ENCODE peak calls at places on chromosomes 13 and 19, in four cellular contexts. W is H9, A is PC-3, J is dorsolateral prefrontal cortex. H is an unnamed sample. For H3K27me3, the result is how much of the 10 kb centered on the place peaks cover.

GRCh38 chr19:926595-927043 is 784 bp downstream of the ARID3A start:
- DNase-seq in J (peak), W (no peak), A (peak), H (no peak)

GRCh38 chr19:34436716-34437115 is 8.5 kb downstream of the UBA2 start:
- DNase-seq in J (no peak), W (no peak), A (no peak), H (no peak)

GRCh38 chr19:19051478-19052213 is 12.1 kb upstream of the SLC25A42 start:
- DNase-seq in A (no peak), J (no peak), W (no peak), H (no peak)

GRCh38 chr13:113152894-113153809 is 5.3 kb upstream of the PROZ start:
- DNase-seq in W (peak), A (peak), J (peak), H (no peak)

GRCh38 chr19:4781851-4782250 is 9.7 kb upstream of the FEM1A start:
- DNase-seq in A (no peak), J (no peak), W (no peak), H (no peak)

GRCh38 chr19:18173054-18173571 is 500 bp upstream of the IFI30 start:
- DNase-seq in J (no peak), W (no peak), A (no peak), H (no peak)

GRCh38 chr13:87680298-87680697 is 9.1 kb downstream of the SLITRK5 start:
- DNase-seq in A (peak), W (no peak), J (no peak), H (no peak)

GRCh38 chr19:1979017-1979416 is 36.5 kb downstream of the BTBD2 start:
- DNase-seq in W (no peak), J (no peak), A (no peak), H (no peak)

GRCh38 chr13:76982051-76982450 is 9.8 kb upstream of the CLN5 start:
- DNase-seq in J (no peak), W (no peak), A (no peak), H (no peak)
- H3K27me3 ChIP-seq in J (under half), W (under half), A (under half), H (under half)

GRCh38 chr13:26254583-26255102 is 714 bp downstream of the CDK8 start:
- DNase-seq in W (peak), J (peak), A (peak), H (peak)
- H3K27ac ChIP-seq in W (no peak), J (peak), A (no peak), H (peak)

GRCh38 chr13:112059457-112060317 is 7.3 kb upstream of the SOX1 start:
- DNase-seq in J (no peak), W (no peak), A (no peak), H (no peak)
- H3K27me3 ChIP-seq in J (half or more), W (half or more), A (under half), H (half or more)

GRCh38 chr13:75818181-75819110 is 182.3 kb downstream of the LMO7 start:
- DNase-seq in J (no peak), A (no peak), W (no peak), H (no peak)

GRCh38 chr13:75812751-75813181 is 176.6 kb downstream of the LMO7 start:
- DNase-seq in W (no peak), J (no peak), A (no peak), H (no peak)

DNA sequence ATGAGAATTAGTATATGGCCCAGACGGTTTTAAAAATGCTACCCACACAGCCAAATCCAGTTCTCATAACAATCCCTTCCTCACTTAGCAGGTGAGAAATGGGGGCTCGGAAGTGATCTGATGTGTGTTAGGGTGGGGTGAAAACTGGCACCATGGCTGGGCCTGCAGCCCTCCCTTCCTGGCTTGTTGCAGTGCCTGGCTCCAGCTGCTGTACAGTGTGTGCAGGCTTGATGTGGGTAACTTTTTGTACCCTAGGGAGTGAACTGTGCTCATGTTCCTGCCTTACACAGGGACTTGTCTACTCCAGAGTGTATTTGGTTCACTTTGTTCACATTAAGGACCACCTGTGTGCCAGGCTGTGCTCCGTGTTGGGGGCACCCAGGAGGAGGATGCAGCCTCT is 177.2 kb downstream of the LMO7 start:
- DNase-seq in J (no peak), A (no peak), W (no peak), H (no peak)
- H3K27ac ChIP-seq in J (no peak), A (no peak), W (no peak), H (no peak)

DNA sequence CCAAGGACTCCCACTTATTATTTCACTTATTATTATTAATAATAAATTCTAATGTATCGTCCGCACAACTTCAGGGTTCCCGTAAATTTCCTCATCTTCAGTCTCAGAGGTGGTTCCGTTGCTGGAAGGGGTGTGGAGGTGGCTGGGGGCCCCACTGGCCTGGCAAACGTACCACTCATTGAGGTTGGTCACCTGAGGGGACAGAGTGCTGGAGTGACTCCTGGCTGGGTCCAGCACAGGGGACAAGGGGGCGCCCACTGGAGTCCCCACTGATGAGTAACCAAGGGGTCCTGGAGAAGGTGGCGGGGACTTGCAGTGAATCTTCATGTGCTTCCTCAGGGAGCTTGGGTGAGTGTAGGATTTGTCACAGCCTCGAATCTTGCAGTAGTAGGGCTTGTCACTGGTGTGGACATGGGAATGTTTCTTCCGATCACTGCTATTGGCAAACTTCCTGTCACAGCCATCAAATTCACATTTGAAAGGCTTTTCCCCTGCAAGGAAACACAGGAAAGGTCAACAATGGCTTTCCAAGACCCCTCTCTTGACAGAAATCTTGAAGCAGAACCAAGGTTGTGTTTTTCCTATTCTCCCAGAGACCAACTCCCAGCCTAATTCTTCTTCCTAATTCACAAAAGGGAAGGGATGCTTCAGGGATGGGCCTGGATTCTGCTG is 6.1 kb downstream of the ZIC5 start:
- DNase-seq in W (no peak), J (no peak), A (no peak), H (no peak)
- H3K27me3 ChIP-seq in W (under half), J (half or more), A (half or more), H (half or more)

GRCh38 chr13:33207616-33207964 is 78.0 kb downstream of the STARD13 start:
- DNase-seq in A (no peak), J (no peak), W (no peak), H (no peak)
- H3K27ac ChIP-seq in A (no peak), J (peak), W (no peak), H (no peak)

DNA sequence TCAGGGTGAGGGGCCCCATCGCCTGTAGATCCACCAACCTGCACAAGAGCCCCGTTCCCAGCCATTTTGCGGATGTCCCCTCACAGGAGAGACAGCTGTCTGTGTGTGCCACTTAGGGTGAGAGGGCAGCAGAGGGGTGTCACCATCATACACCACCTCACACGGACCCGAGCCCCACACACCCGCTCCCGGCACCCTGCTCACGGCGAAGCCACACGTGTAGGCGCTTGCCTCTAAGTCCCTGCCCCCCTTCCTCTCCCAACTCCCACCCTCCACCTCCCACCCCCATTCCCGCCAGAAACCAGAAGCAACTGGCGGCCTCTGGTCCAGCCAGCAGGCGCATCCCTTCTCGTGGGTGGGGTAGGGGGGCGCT is 4.0 kb upstream of the DPF1 start:
- DNase-seq in W (no peak), A (no peak), J (no peak), H (no peak)
- H3K27me3 ChIP-seq in W (under half), A (under half), J (under half), H (half or more)

GRCh38 chr13:39369161-39369890 is 233.7 kb downstream of the LHFPL6 start:
- DNase-seq in A (no peak), W (no peak), J (no peak), H (no peak)

GRCh38 chr13:39362652-39363390 is 240.2 kb downstream of the LHFPL6 start:
- DNase-seq in W (no peak), A (peak), J (no peak), H (no peak)

GRCh38 chr13:39365879-39366278 is 237.1 kb downstream of the LHFPL6 start:
- DNase-seq in W (no peak), A (no peak), J (no peak), H (no peak)

GRCh38 chr13:39363393-39363792 is 239.6 kb downstream of the LHFPL6 start:
- DNase-seq in W (no peak), A (no peak), J (no peak), H (no peak)

GRCh38 chr13:39364797-39365468 is 238.1 kb downstream of the LHFPL6 start:
- DNase-seq in J (no peak), W (no peak), A (peak), H (no peak)
- H3K27ac ChIP-seq in J (no peak), W (no peak), A (no peak), H (no peak)

GRCh38 chr13:97121894-97122293 is 100.2 kb upstream of the MBNL2 start:
- DNase-seq in A (peak), W (no peak), J (no peak), H (no peak)
- H3K27me3 ChIP-seq in A (under half), W (under half), J (under half), H (under half)